ENCODE peak calls at places on chromosomes 12 and 14, in eight cellular contexts. K is AG09309, W is right lobe of liver, H is pancreas, F is lower leg skin, R is endodermal cell, P is fibroblast of mammary gland, Q is brain microvascular endothelial cell. X is an unnamed sample.

GRCh38 chr12:13602217-13602616 is 379.2 kb downstream of the GRIN2B start:
- DNase-seq in W (no peak), Q (no peak), F (no peak), R (peak), K (no peak), H (no peak), P (peak), X (no peak)

GRCh38 chr14:51165415-51165814 is 70.5 kb upstream of the TRIM9 start:
- DNase-seq in P (peak), H (no peak), W (no peak), Q (no peak), K (no peak), R (no peak), F (no peak), X (no peak)

GRCh38 chr12:53053223-53054111 is 3.6 kb downstream of the TNS2 start:
- DNase-seq in P (no peak), W (no peak), K (no peak), R (peak), Q (no peak), F (no peak), H (no peak), X (no peak)

GRCh38 chr12:32197421-32197820 is 90.8 kb downstream of the BICD1 start:
- DNase-seq in R (no peak), H (no peak), P (peak), W (no peak), K (no peak), F (no peak), Q (no peak), X (no peak)

GRCh38 chr12:131315601-131316000 is 361.9 kb downstream of the ADGRD1 start:
- DNase-seq in H (no peak), W (no peak), Q (no peak), R (no peak), F (no peak), K (no peak), P (no peak), X (no peak)

GRCh38 chr12:69688496-69689427 is 10.3 kb downstream of the BEST3 start:
- DNase-seq in R (peak), K (peak), F (peak), H (no peak), Q (peak), W (peak), P (peak), X (peak)

GRCh38 chr12:42130670-42131402 is 13.8 kb downstream of the GXYLT1 start:
- DNase-seq in F (peak), R (no peak), Q (peak), K (no peak), W (no peak), P (peak), H (no peak), X (peak)

GRCh38 chr12:26614217-26614616 is 218.8 kb downstream of the ITPR2 start:
- DNase-seq in P (peak), F (no peak), R (peak), K (no peak), Q (no peak), H (no peak), W (no peak), X (peak)

GRCh38 chr12:32031109-32031508 is 71.9 kb downstream of the RESF1 start:
- DNase-seq in H (no peak), W (no peak), P (no peak), R (no peak), F (no peak), Q (no peak), K (no peak), X (no peak)

GRCh38 chr12:43285248-43285647 is 266.8 kb downstream of the ADAMTS20 start:
- DNase-seq in K (peak), H (no peak), F (no peak), W (no peak), Q (peak), R (no peak), P (peak), X (peak)

GRCh38 chr12:43241971-43242370 is 310.0 kb downstream of the ADAMTS20 start:
- DNase-seq in H (no peak), Q (peak), F (no peak), P (peak), W (no peak), R (no peak), K (peak), X (peak)

GRCh38 chr12:91219511-91219910 is 36.9 kb upstream of the DCN start:
- DNase-seq in F (no peak), K (peak), R (no peak), W (no peak), Q (peak), P (peak), H (no peak), X (peak)

GRCh38 chr12:132068250-132068649 is 75.9 kb downstream of the DDX51 start:
- DNase-seq in W (no peak), K (no peak), H (no peak), F (no peak), P (no peak), Q (no peak), R (no peak), X (no peak)

GRCh38 chr12:109626378-109627115 is 53.0 kb downstream of the MVK start:
- DNase-seq in K (no peak), P (no peak), R (no peak), W (no peak), Q (no peak), F (no peak), H (no peak), X (no peak)

GRCh38 chr12:82740129-82741000 is 53.7 kb downstream of the TMTC2 start:
- DNase-seq in F (no peak), W (no peak), Q (peak), R (peak), P (peak), H (no peak), K (peak), X (peak)

GRCh38 chr12:43060738-43061137 is 471.2 kb upstream of the PRICKLE1 start:
- DNase-seq in Q (no peak), H (no peak), K (no peak), W (no peak), R (no peak), F (no peak), P (no peak), X (no peak)

GRCh38 chr12:26868505-26869494 is 35.8 kb upstream of the ITPR2 start:
- DNase-seq in W (no peak), H (no peak), Q (no peak), P (no peak), R (no peak), K (no peak), F (no peak), X (no peak)

GRCh38 chr12:80268924-80269749 is 169.8 kb downstream of the OTOGL start:
- DNase-seq in H (no peak), R (no peak), P (peak), W (no peak), K (peak), F (no peak), Q (peak), X (peak)

GRCh38 chr12:11901687-11902524 is 168.8 kb upstream of the BCL2L14 start:
- DNase-seq in K (no peak), P (no peak), Q (no peak), H (no peak), F (no peak), R (no peak), W (no peak), X (no peak)

GRCh38 chr14:78598046-78598652 is 428.0 kb downstream of the NRXN3 start:
- DNase-seq in P (peak), Q (peak), W (peak), R (peak), F (no peak), H (no peak), K (no peak), X (peak)

GRCh38 chr12:116919247-116919671 is 8.5 kb downstream of the FBXW8 start:
- DNase-seq in Q (no peak), K (no peak), P (no peak), R (no peak), F (no peak), W (no peak), H (no peak), X (no peak)

GRCh38 chr12:111201036-111201435 is 167.9 kb downstream of the PHETA1 start:
- DNase-seq in R (peak), F (no peak), W (no peak), K (no peak), Q (no peak), P (no peak), H (no peak), X (no peak)
- TF ChIP-seq CTCF in R (peak), F (no peak), W (no peak), K (no peak), Q (no peak), P (no peak), H (no peak), X (no peak)

GRCh38 chr14:66511849-66512248 is 3.9 kb downstream of the GPHN start:
- DNase-seq in W (no peak), H (no peak), Q (no peak), K (no peak), P (peak), R (no peak), F (no peak), X (no peak)

GRCh38 chr14:66508846-66509621 is 1.1 kb downstream of the GPHN start:
- DNase-seq in H (peak), W (peak), P (peak), R (peak), K (no peak), F (peak), Q (peak), X (peak)

GRCh38 chr14:66508547-66508845 is 549 bp downstream of the GPHN start:
- DNase-seq in W (no peak), H (no peak), R (no peak), Q (no peak), F (no peak), P (no peak), K (no peak), X (no peak)

GRCh38 chr14:66507722-66508546 is at the start of gene GPHN:
- DNase-seq in Q (peak), K (peak), W (peak), F (peak), H (peak), P (peak), R (peak), X (peak)

GRCh38 chr14:66509874-66510273 is 1.9 kb downstream of the GPHN start:
- DNase-seq in R (no peak), K (no peak), H (no peak), P (peak), Q (no peak), W (no peak), F (no peak), X (no peak)
- H3K4me3 ChIP-seq in R (peak), K (peak), H (peak), P (peak), Q (peak), W (peak), F (no peak), X (peak)

DNA sequence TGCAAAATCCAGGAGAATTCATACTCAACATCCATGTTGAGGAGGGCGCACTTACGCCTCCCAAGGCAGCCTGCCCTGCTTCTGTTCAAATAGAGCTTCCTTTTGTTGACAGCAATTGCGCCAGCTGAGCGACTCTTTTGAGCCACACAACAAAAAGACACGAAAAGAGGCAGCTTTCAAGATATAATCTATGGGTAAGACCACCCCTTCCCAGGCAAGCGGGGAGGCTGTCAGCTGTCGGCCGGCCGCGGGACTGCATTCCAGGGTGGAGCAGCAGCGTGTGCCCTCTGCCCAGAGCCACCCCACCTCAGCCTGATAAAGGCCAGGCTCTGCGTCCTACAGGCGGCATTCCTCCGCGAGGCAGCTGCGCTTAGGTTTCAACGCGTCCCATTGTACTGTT is 15.8 kb upstream of the STAB2 start:
- DNase-seq in Q (no peak), P (no peak), K (no peak), H (peak), W (no peak), R (peak), F (no peak), X (no peak)
- TF ChIP-seq CTCF in Q (peak), P (no peak), K (no peak), H (no peak), W (no peak), R (peak), F (no peak), X (no peak)

DNA sequence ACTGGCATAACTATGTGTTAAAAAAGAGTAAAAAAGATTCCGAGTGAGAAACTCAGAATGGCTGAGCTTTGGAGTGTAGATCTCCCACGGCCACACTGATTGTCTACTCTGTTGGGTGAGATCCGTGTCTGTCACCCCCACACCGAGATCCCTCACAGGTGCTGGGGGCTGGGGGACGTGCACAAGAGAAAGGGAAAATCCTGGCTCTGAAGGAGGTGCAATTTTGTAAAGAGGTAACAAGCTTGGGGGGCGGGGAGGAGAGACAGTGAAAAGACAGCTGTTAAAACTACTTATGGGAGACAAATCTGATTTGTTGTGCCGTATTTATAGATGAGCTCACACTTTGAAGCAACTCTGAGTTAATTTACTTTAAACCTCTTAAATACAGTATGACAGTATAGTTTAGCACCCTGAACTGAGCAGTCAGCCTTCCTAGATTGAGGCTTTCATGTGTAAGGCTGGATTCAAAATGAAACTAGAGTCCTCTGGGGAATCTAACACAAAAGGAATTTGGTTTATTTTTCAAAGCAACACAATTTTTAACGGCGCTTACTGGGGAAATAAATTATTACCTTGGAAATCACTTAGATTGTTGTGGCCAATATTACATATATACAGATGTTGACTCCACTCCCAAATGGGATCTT is 167.4 kb upstream of the RGS6 start:
- DNase-seq in R (peak), H (no peak), F (no peak), W (no peak), K (no peak), Q (no peak), P (no peak), X (no peak)
- H3K4me3 ChIP-seq in R (peak), H (no peak), F (no peak), W (no peak), K (peak), Q (no peak), P (no peak), X (peak)

GRCh38 chr12:93127582-93128331 is 198.7 kb upstream of the EEA1 start:
- DNase-seq in K (peak), Q (peak), P (peak), F (peak), H (no peak), W (peak), R (peak), X (peak)
- TF ChIP-seq CTCF in K (peak), Q (peak), P (peak), F (no peak), H (no peak), W (peak), R (peak), X (peak)